ENCODE peak calls at places on chromosome 18, in five cellular contexts. P is adrenal gland; F is CD8-positive, alpha-beta memory T cell; G is tibial nerve; C is OCI-LY7. Q is an unnamed sample.

GRCh38 chr18:68448736-68449135 is 266.2 kb downstream of the TMX3 start:
- DNase-seq in C (no peak), G (no peak), P (no peak), F (no peak), Q (no peak)

GRCh38 chr18:34771958-34772357 is 61.9 kb downstream of the DTNA start:
- DNase-seq in G (no peak), P (no peak), C (no peak), F (no peak), Q (no peak)

GRCh38 chr18:46293699-46294300 is 189.6 kb downstream of the HAUS1 start:
- DNase-seq in G (no peak), F (no peak), P (no peak), C (no peak), Q (no peak)

GRCh38 chr18:8561123-8561905 is 47.9 kb upstream of the RAB12 start:
- DNase-seq in F (no peak), G (no peak), P (no peak), C (no peak), Q (no peak)

GRCh38 chr18:62885804-62886203 is 170.5 kb downstream of the PHLPP1 start:
- DNase-seq in P (no peak), F (no peak), G (no peak), C (no peak), Q (no peak)

GRCh38 chr18:69523582-69523981 is 122.9 kb downstream of the DOK6 start:
- DNase-seq in P (no peak), F (no peak), C (no peak), G (no peak), Q (no peak)

GRCh38 chr18:72867721-72868665 is at the start of gene NETO1:
- DNase-seq in F (no peak), G (no peak), P (no peak), C (no peak), Q (peak; percentile 37)

GRCh38 chr18:60259052-60259681 is 113.4 kb downstream of the MC4R start:
- DNase-seq in F (no peak), G (no peak), C (peak; percentile 39), P (no peak), Q (no peak)

GRCh38 chr18:60372598-60372997 is at the start of gene MC4R:
- DNase-seq in F (no peak), P (no peak), G (no peak), C (peak; percentile 22), Q (peak; percentile 23)

GRCh38 chr18:56565596-56566355 is 72.6 kb downstream of the TXNL1 start:
- DNase-seq in P (no peak), G (no peak), F (no peak), C (no peak), Q (no peak)

GRCh38 chr18:72155327-72155726 is 388.8 kb downstream of the CBLN2 start:
- DNase-seq in P (no peak), G (no peak), C (no peak), F (no peak), Q (no peak)

GRCh38 chr18:3492721-3493120 is 42.7 kb downstream of the TGIF1 start:
- DNase-seq in P (no peak), G (no peak), F (no peak), C (no peak), Q (no peak)

GRCh38 chr18:75500510-75500909 is 73.0 kb upstream of the SMIM21 start:
- DNase-seq in G (no peak), F (no peak), C (no peak), P (no peak), Q (no peak)

GRCh38 chr18:2850816-2851215 is 4.0 kb downstream of the EMILIN2 start:
- DNase-seq in F (no peak), G (no peak), C (no peak), P (no peak), Q (no peak)

GRCh38 chr18:3903341-3903740 is 453.4 kb downstream of the TGIF1 start:
- DNase-seq in P (no peak), G (no peak), F (no peak), C (no peak), Q (peak; percentile 10)

GRCh38 chr18:63322908-63323634 is 3.5 kb upstream of the BCL2 start:
- DNase-seq in G (no peak), P (peak; percentile 54), F (peak; percentile 73), C (peak; percentile 66), Q (peak; percentile 35)

GRCh38 chr18:43420091-43420490 is 142.8 kb upstream of the SYT4 start:
- DNase-seq in G (no peak), C (no peak), F (no peak), P (no peak), Q (no peak)

GRCh38 chr18:48940854-48941531 is 9.8 kb downstream of the SMAD7 start:
- DNase-seq in F (peak; percentile 97), P (no peak), G (no peak), C (no peak), Q (no peak)

GRCh38 chr18:3649135-3649558 is 199.2 kb downstream of the TGIF1 start:
- DNase-seq in G (no peak), F (no peak), C (no peak), P (no peak), Q (no peak)

GRCh38 chr18:5294618-5295230 is 802 bp downstream of the ZBTB14 start:
- DNase-seq in F (peak; percentile 78), P (peak; percentile 57), C (peak; percentile 70), G (no peak), Q (peak; percentile 33)

GRCh38 chr18:73254564-73254963 is 386.8 kb upstream of the NETO1 start:
- DNase-seq in P (no peak), G (no peak), F (no peak), C (no peak), Q (no peak)

GRCh38 chr18:30927517-30928075 is 114.9 kb downstream of the DSC3 start:
- DNase-seq in G (no peak), C (no peak), P (no peak), F (no peak), Q (no peak)

GRCh38 chr18:34492652-34493051 is 217.4 kb upstream of the DTNA start:
- DNase-seq in C (no peak), P (no peak), F (no peak), G (no peak), Q (no peak)

GRCh38 chr18:56305583-56305982 is 332.8 kb downstream of the TXNL1 start:
- DNase-seq in C (no peak), P (no peak), G (no peak), F (no peak), Q (no peak)

GRCh38 chr18:52190195-52190594 is 149.8 kb upstream of the DCC start:
- DNase-seq in F (no peak), P (no peak), C (no peak), G (no peak), Q (no peak)

GRCh38 chr18:30957086-30957485 is 85.5 kb downstream of the DSC3 start:
- DNase-seq in F (no peak), C (no peak), G (no peak), P (no peak), Q (no peak)

GRCh38 chr18:37524546-37525301 is 40.9 kb downstream of the CELF4 start:
- DNase-seq in C (no peak), P (no peak), G (no peak), F (no peak), Q (no peak)

GRCh38 chr18:55838322-55838721 is 250.3 kb upstream of the TCF4 start:
- DNase-seq in P (no peak), G (no peak), C (no peak), F (no peak), Q (no peak)

GRCh38 chr18:56035546-56035945 is 447.6 kb upstream of the TCF4 start:
- DNase-seq in G (no peak), P (no peak), C (no peak), F (no peak), Q (no peak)

GRCh38 chr18:10878703-10879102 is 270.7 kb downstream of the PIEZO2 start:
- DNase-seq in P (no peak), G (no peak), C (peak; percentile 78), F (no peak), Q (no peak)

GRCh38 chr18:79970419-79971133 is 6.1 kb downstream of the HSBP1L1 start:
- DNase-seq in F (no peak), P (no peak), C (no peak), G (no peak), Q (no peak)

GRCh38 chr18:72742002-72742401 is 125.8 kb downstream of the NETO1 start:
- DNase-seq in G (no peak), C (no peak), P (no peak), F (no peak), Q (no peak)

GRCh38 chr18:11389281-11389680 is 220.1 kb upstream of the SLC35G4 start:
- DNase-seq in F (no peak), G (no peak), P (no peak), C (no peak), Q (no peak)

GRCh38 chr18:77001041-77001440 is 131.5 kb downstream of the MBP start:
- DNase-seq in C (no peak), P (no peak), F (no peak), G (no peak), Q (no peak)

GRCh38 chr18:77004555-77005380 is 127.8 kb downstream of the MBP start:
- DNase-seq in G (no peak), P (no peak), C (no peak), F (no peak), Q (no peak)

GRCh38 chr18:77002496-77002895 is 130.1 kb downstream of the MBP start:
- DNase-seq in G (no peak), F (no peak), C (no peak), P (no peak), Q (no peak)

GRCh38 chr18:77000527-77000926 is 132.1 kb downstream of the MBP start:
- DNase-seq in G (peak; percentile 44), P (peak; percentile 41), F (no peak), C (peak; percentile 40), Q (no peak)

GRCh38 chr18:77001979-77002378 is 130.6 kb downstream of the MBP start:
- DNase-seq in P (no peak), C (no peak), G (no peak), F (no peak), Q (no peak)
- H3K9me3 ChIP-seq in P (no peaks in the 10 kb centered on the region), C (no peaks in the 10 kb centered on the region), G (no peaks in the 10 kb centered on the region), F (no peaks in the 10 kb centered on the region), Q (no peaks in the 10 kb centered on the region)

GRCh38 chr18:26056291-26056690 is 34.1 kb downstream of the SS18 start:
- DNase-seq in C (no peak), P (no peak), F (no peak), G (no peak), Q (no peak)
- H3K36me3 ChIP-seq in C (peaks cover 98% of the 10 kb centered on the region), P (no peaks in the 10 kb centered on the region), F (peaks cover 18% of the 10 kb centered on the region), G (no peaks in the 10 kb centered on the region), Q (peaks cover 59% of the 10 kb centered on the region)

DNA sequence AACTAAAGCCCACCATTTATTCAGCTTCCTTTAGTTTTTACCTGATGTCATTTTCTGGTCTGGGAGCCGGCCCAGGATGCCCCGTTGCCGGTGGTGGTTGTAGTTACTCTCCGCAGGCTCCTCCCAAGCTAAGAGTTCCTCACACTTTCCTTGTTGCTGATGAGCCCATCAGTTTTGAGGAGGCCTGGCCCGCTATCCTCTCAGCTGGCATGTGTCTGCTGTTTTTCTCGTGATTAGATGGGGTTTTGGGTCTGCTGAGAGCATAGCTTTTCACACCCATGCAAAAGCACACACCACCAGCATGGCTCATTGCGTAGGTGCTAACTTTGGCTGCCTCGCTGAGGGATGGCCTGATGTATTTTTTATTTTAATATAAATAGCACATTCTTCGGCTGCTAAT is 72.1 kb downstream of the PSMG2 start:
- DNase-seq in F (peak; percentile 53), P (no peak), G (no peak), C (no peak), Q (peak; percentile 45)
- H3K4me3 ChIP-seq in F (peak overlapping the region; percentile 68), P (no peak overlapping the region), G (no peak overlapping the region), C (no peak overlapping the region), Q (peak overlapping the region; percentile 59)

DNA sequence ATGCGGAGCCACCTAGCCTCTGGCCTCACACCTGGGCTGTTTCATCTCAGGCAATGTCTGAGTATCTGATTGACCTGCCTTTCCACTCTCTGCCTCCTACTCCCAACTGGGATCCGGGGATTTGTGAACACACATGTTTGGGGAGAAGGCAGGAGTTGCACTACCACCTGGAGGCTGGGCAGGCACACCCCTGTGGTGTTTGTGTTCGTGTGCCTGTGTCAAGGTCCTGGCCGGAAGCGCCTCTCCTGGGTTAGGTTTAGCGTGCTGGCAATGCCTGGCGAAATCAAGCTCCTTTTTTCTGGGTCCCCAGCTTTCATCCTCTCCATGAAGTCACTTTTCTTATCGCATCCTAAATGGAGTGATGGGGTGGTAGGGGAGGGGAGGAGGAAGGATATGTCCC is 63.9 kb downstream of the GATA6 start:
- DNase-seq in F (no peak), G (no peak), P (no peak), C (no peak), Q (no peak)
- H3K9me3 ChIP-seq in F (no peaks in the 10 kb centered on the region), G (no peaks in the 10 kb centered on the region), P (no peaks in the 10 kb centered on the region), C (no peaks in the 10 kb centered on the region), Q (no peaks in the 10 kb centered on the region)

Q was measured in MG63.